ENCODE peak calls at places on chromosomes 6 and 20, in seven cellular contexts. Y, U, N, Z, R, P and H are unnamed samples.

GRCh38 chr20:38272398-38272797 is 11.9 kb upstream of the KIAA1755 start:
- DNase-seq in Y (no peak), U (no peak), N (peak), Z (no peak), R (no peak), P (peak), H (no peak)

GRCh38 chr6:2460216-2460734 is 214.9 kb upstream of the GMDS start:
- DNase-seq in Y (no peak), U (no peak), N (no peak), Z (no peak), R (no peak), P (no peak), H (no peak)

GRCh38 chr20:46242390-46242789 is 65.9 kb downstream of the CDH22 start:
- DNase-seq in Y (no peak), U (no peak), N (no peak), Z (no peak), R (no peak), P (no peak), H (no peak)

GRCh38 chr6:5337573-5337972 is 76.3 kb downstream of the FARS2 start:
- DNase-seq in Y (no peak), U (peak), N (peak), Z (no peak), R (no peak), P (peak), H (no peak)

GRCh38 chr6:45801471-45802289 is 214.0 kb downstream of the CLIC5 start:
- DNase-seq in Y (no peak), U (no peak), N (no peak), Z (no peak), R (no peak), P (peak), H (no peak)

GRCh38 chr6:122476131-122476530 is 4.5 kb upstream of the SERINC1 start:
- DNase-seq in Y (no peak), U (peak), N (peak), Z (peak), R (no peak), P (peak), H (peak)

GRCh38 chr6:138795809-138796469 is at the start of gene ECT2L:
- DNase-seq in Y (no peak), U (peak), N (no peak), Z (peak), R (peak), P (peak), H (no peak)

GRCh38 chr6:121810346-121811032 is 375.0 kb downstream of the GJA1 start:
- DNase-seq in Y (no peak), U (no peak), N (no peak), Z (no peak), R (no peak), P (peak), H (no peak)

GRCh38 chr6:80547827-80548226 is 441.4 kb downstream of the BCKDHB start:
- DNase-seq in Y (no peak), U (no peak), N (peak), Z (no peak), R (no peak), P (peak), H (no peak)

GRCh38 chr6:19547507-19547906 is 289.7 kb upstream of the ID4 start:
- DNase-seq in Y (no peak), U (no peak), N (no peak), Z (no peak), R (no peak), P (no peak), H (no peak)

DNA sequence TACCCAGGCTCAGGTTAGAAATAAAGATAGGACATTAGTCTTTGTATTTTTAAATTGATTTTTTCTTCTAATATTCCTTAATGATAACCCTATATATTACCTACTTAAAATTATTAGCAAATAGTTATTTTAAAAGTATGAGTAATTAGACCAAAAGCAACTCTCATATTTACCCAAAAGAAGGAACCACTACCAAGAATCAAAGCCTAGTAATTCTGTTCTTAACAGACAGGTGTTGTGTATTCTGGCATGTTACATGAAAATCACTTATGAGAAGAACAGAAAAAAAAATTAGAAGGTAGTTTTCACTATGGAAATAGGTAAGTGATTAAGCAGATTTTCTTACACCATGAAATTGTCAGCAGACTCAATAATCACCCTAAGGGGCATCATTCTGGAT is 105.1 kb downstream of the ATG5 start:
- DNase-seq in Y (no peak), U (no peak), N (no peak), Z (no peak), R (no peak), P (no peak), H (no peak)
- TF ChIP-seq EZH2phosphoT487 in Y (no peak), U (no peak), N (no peak), Z (no peak), R (no peak), P (no peak), H (no peak)

DNA sequence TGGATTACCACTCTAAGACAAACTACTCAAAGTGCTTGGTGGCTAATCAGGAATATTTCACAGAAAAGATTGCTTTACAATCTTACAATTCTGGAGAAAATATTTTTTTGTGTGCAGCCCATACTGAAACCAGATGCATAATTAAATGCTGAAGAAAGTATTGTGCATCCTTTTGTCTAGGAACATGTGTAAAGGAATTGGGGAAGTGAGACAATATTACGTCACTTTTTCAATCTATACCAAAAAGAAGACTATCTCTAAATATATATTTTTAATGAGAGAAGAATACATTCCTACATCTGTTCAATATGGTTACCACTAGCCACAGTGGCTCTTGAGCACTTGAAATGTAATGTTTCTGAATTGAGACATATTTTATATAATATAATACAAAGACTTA is 992.5 kb upstream of the ADGRB3 start:
- DNase-seq in Y (no peak), U (no peak), N (no peak), Z (no peak), R (no peak), P (no peak), H (peak)
- TF ChIP-seq EZH2phosphoT487 in Y (no peak), U (no peak), N (no peak), Z (no peak), R (no peak), P (no peak), H (no peak)

GRCh38 chr6:130843575-130844320 is 16.5 kb downstream of the SMLR1 start:
- DNase-seq in Y (peak), U (peak), N (peak), Z (peak), R (peak), P (peak), H (peak)
- TF ChIP-seq EZH2phosphoT487 in Y (no peak), U (no peak), N (no peak), Z (no peak), R (no peak), P (no peak), H (no peak)

DNA sequence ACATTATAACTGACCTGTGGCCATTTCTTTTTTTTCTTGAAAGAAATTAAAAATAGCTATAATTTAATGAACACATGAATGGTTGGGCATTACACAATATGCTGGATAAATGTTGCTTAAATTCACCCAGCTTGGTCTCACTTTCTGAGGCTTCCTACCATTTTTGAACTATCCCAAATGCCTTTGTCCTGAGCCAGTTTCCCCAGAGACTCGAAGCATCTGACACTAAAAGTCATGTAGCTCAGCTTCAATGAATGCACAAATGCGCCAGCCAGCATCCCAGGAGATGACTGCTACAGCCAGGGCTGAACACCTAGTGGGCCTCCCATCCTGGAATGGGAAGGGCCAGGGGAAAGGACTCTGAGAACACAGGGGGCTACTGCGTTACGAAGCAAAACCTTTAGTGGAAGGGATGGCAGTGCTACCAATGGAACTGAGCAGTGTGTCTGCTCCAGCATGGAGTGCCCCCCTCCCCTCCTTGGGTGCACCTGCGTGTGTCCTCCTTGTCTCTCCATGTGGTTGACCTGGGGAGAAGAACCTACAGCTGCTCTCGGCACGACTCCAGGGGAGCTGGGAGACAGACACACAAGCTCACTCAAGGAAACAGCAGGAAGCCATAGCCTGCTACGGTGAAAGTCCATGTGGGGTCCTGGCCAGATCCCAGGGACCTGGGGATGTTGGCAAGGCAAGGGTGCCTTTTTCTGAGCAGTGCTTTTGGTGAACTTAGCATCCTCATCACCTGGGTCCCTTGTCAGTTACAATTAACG is 60.9 kb downstream of the IRF4 start:
- DNase-seq in Y (no peak), U (no peak), N (no peak), Z (no peak), R (no peak), P (peak), H (no peak)
- TF ChIP-seq EZH2phosphoT487 in Y (no peak), U (no peak), N (no peak), Z (no peak), R (no peak), P (no peak), H (no peak)

GRCh38 chr6:42369568-42369967 is 82.2 kb downstream of the TRERF1 start:
- DNase-seq in Y (no peak), U (peak), N (peak), Z (no peak), R (no peak), P (no peak), H (peak)

GRCh38 chr6:42366999-42367352 is 84.8 kb downstream of the TRERF1 start:
- DNase-seq in Y (no peak), U (no peak), N (no peak), Z (no peak), R (no peak), P (no peak), H (no peak)

GRCh38 chr6:42367353-42368011 is 84.2 kb downstream of the TRERF1 start:
- DNase-seq in Y (no peak), U (no peak), N (no peak), Z (no peak), R (no peak), P (no peak), H (peak)

GRCh38 chr6:42366011-42366705 is 85.6 kb downstream of the TRERF1 start:
- DNase-seq in Y (no peak), U (no peak), N (no peak), Z (no peak), R (no peak), P (no peak), H (peak)

GRCh38 chr6:42368156-42368555 is 83.6 kb downstream of the TRERF1 start:
- DNase-seq in Y (no peak), U (no peak), N (no peak), Z (no peak), R (no peak), P (no peak), H (no peak)
- TF ChIP-seq EZH2phosphoT487 in Y (no peak), U (no peak), N (no peak), Z (no peak), R (no peak), P (no peak), H (no peak)

DNA sequence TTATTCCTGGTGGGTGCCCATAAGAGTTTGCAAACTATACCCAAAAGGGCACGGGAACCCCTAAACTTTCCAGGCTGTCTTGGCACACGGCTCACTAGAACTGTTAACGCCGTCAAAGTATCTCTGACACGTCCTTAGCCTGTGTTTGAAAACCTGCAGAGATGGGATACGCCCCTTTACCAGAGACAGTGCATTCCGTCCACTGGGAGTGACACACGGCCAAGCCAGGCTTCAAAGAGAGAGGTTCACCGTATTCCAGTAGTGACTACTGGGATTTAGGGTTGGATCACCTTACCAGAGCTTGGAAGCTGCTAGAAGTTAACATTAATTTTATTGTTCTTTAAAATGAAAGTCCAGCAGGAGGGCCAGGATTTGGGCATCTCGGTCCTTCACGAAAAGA is 94.9 kb downstream of the THBS2 start:
- DNase-seq in Y (no peak), U (no peak), N (no peak), Z (no peak), R (no peak), P (no peak), H (no peak)
- TF ChIP-seq EZH2phosphoT487 in Y (no peak), U (no peak), N (no peak), Z (no peak), R (no peak), P (no peak), H (no peak)

GRCh38 chr6:131107166-131107565 is 28.1 kb upstream of the AKAP7 start:
- DNase-seq in Y (no peak), U (no peak), N (peak), Z (no peak), R (peak), P (peak), H (no peak)
- TF ChIP-seq EZH2phosphoT487 in Y (no peak), U (no peak), N (no peak), Z (no peak), R (no peak), P (no peak), H (no peak)

GRCh38 chr6:156933201-156934053 is 156.2 kb downstream of the ARID1B start:
- DNase-seq in Y (no peak), U (peak), N (no peak), Z (peak), R (peak), P (no peak), H (peak)
- TF ChIP-seq EZH2phosphoT487 in Y (no peak), U (no peak), N (no peak), Z (peak), R (no peak), P (no peak), H (no peak)

DNA sequence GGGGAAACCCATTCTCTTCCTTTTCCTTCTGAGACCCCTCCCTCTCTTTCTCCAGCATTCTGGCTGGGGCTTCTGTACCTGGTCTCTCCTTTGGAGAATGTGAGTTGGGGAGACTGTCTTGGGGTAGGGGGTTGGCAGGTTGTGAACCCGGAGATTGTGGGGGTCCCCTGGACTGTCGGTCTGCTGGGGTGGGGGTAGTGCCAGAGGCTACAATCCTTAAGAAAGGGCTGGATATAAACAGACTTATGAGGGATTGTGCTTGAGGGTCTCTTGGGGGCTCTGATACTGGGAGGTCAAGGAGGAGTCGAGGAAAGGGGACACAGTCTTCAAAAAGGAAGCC is 2.4 kb downstream of the SPAG4 start:
- DNase-seq in Y (no peak), U (no peak), N (no peak), Z (no peak), R (no peak), P (no peak), H (no peak)
- TF ChIP-seq EZH2phosphoT487 in Y (no peak), U (no peak), N (no peak), Z (no peak), R (no peak), P (no peak), H (no peak)